ENCODE peak calls at places on chromosomes 4 and X, in four cellular contexts. J is MCF 10A, L is spleen, V is kidney epithelial cell. Q is an unnamed sample.

GRCh38 chrX:132564026-132564425 is 75.2 kb upstream of the MBNL3 start:
- DNase-seq in L (no peak), V (no peak), J (no peak), Q (no peak)

GRCh38 chrX:21968333-21968732 is 27.8 kb downstream of the SMS start:
- DNase-seq in V (no peak), L (no peak), J (no peak), Q (no peak)

GRCh38 chrX:122269243-122269781 is 914.8 kb upstream of the GRIA3 start:
- DNase-seq in J (no peak), V (no peak), L (no peak), Q (no peak)

GRCh38 chr4:149264093-149264733 is 551.4 kb downstream of the IQCM start:
- DNase-seq in J (peak; percentile 80), V (peak; percentile 10), L (no peak), Q (no peak)

GRCh38 chrX:17591741-17592110 is 145.6 kb upstream of the SCML1 start:
- DNase-seq in L (no peak), J (peak; percentile 41), V (peak; percentile 32), Q (no peak)

GRCh38 chrX:22395372-22395771 is 122.7 kb downstream of the CBLL2 start:
- DNase-seq in J (peak; percentile 52), V (peak; percentile 21), L (no peak), Q (no peak)

GRCh38 chr4:98000940-98001339 is 142.3 kb downstream of the STPG2 start:
- DNase-seq in V (no peak), J (no peak), L (no peak), Q (no peak)

GRCh38 chr4:1401409-1402020 is 4.7 kb downstream of the NKX1-1 start:
- DNase-seq in J (no peak), V (no peak), L (peak; percentile 59), Q (peak; percentile 85)

GRCh38 chr4:188660796-188661195 is 521.6 kb downstream of the TRIML1 start:
- DNase-seq in L (no peak), J (no peak), V (no peak), Q (no peak)

GRCh38 chr4:158535130-158535614 is 13.5 kb downstream of the RXFP1 start:
- DNase-seq in L (no peak), J (peak; percentile 49), V (peak; percentile 56), Q (no peak)

GRCh38 chrX:10612215-10612614 is 8.2 kb downstream of the MID1 start:
- DNase-seq in L (no peak), V (no peak), J (peak; percentile 25), Q (no peak)

GRCh38 chr4:131370846-131371245 is 1778.2 kb upstream of the PCDH10 start:
- DNase-seq in J (peak; percentile 22), L (no peak), V (peak; percentile 67), Q (no peak)

GRCh38 chr4:101347267-101347556 is at the start of gene PPP3CA:
- DNase-seq in V (no peak), J (no peak), L (no peak), Q (no peak)

GRCh38 chrX:5867778-5868177 is 360.9 kb downstream of the NLGN4X start:
- DNase-seq in L (no peak), V (no peak), J (no peak), Q (no peak)

GRCh38 chr4:69524708-69525107 is 29.0 kb upstream of the UGT2B4 start:
- DNase-seq in J (no peak), V (no peak), L (no peak), Q (no peak)

GRCh38 chr4:87317527-87317926 is 5.2 kb downstream of the HSD17B13 start:
- DNase-seq in V (no peak), L (no peak), J (peak; percentile 77), Q (no peak)

GRCh38 chr4:78704981-78705757 is 71.0 kb upstream of the BMP2K start:
- DNase-seq in V (no peak), L (no peak), J (peak; percentile 64), Q (no peak)

GRCh38 chr4:166836865-166837264 is 397.4 kb downstream of the SPOCK3 start:
- DNase-seq in V (no peak), L (no peak), J (no peak), Q (no peak)

GRCh38 chr4:80072607-80073361 is at the start of gene ANTXR2:
- DNase-seq in V (peak; percentile 60), L (peak; percentile 95), J (peak; percentile 95), Q (peak; percentile 95)

GRCh38 chrX:119398974-119399771 is at the start of gene SLC25A43:
- DNase-seq in L (peak; percentile 87), J (peak; percentile 31), V (no peak), Q (peak; percentile 87)

GRCh38 chr4:3638080-3638715 is 106.0 kb upstream of the LRPAP1 start:
- DNase-seq in J (no peak), L (peak; percentile 15), V (no peak), Q (no peak)

GRCh38 chr4:8067274-8067936 is 91.2 kb downstream of the ABLIM2 start:
- DNase-seq in J (no peak), V (no peak), L (no peak), Q (no peak)

GRCh38 chr4:32574803-32575202 is 1854.6 kb downstream of the PCDH7 start:
- DNase-seq in J (no peak), L (no peak), V (no peak), Q (no peak)

GRCh38 chrX:104168127-104168526 is 1.9 kb downstream of the FAM199X start:
- DNase-seq in J (no peak), V (no peak), L (no peak), Q (no peak)

GRCh38 chrX:104166735-104167436 is 633 bp downstream of the FAM199X start:
- DNase-seq in V (no peak), J (no peak), L (no peak), Q (no peak)

GRCh38 chrX:104165894-104166734 is at the start of gene FAM199X:
- DNase-seq in V (peak; percentile 35), L (peak; percentile 97), J (peak; percentile 85), Q (peak; percentile 95)
- TF ChIP-seq CTCF in V (peak; percentile 58), L (peak; percentile 88), J (peak; percentile 49), Q (peak; percentile 76)

GRCh38 chrX:112818114-112819012 is 22.3 kb downstream of the AMOT start:
- DNase-seq in V (no peak), L (no peak), J (peak; percentile 16), Q (no peak)
- TF ChIP-seq CTCF in V (no peak), L (no peak), J (no peak), Q (no peak)

GRCh38 chr4:25190407-25190806 is 30.2 kb upstream of the SEPSECS start:
- DNase-seq in V (no peak), J (no peak), L (no peak), Q (no peak)
- TF ChIP-seq CTCF in V (no peak), J (no peak), L (no peak), Q (no peak)

DNA sequence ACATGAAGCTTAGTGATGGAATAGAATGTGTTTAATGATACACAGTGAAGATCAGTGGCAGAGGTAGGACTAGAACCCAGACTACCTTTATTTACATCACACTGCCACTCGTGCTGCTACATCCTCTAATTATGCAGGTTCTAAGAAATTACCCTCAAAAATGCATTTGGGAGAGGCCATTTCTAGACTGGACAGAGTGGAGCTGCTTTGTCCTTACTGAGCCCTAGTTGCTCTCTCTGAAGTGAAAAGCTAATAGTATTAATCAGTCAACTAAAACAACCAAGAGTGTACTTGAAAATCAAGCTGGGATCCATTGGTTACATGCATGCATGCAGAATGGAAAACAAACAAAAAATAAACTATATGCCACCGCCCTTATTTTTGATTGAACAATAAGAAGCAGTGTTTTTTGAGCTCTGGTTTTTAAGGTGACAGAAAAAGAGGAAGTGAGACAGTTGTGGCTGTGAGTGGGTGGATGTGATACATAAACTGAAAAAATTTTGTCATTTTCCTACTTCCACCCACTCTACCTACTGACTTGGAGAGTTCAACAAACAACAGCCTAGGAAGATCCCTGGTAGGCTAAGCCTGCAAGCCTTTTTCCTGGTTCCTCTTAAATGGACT is 6.8 kb upstream of the VSIG4 start:
- DNase-seq in L (no peak), J (no peak), V (no peak), Q (no peak)
- TF ChIP-seq CTCF in L (no peak), J (no peak), V (no peak), Q (no peak)

DNA sequence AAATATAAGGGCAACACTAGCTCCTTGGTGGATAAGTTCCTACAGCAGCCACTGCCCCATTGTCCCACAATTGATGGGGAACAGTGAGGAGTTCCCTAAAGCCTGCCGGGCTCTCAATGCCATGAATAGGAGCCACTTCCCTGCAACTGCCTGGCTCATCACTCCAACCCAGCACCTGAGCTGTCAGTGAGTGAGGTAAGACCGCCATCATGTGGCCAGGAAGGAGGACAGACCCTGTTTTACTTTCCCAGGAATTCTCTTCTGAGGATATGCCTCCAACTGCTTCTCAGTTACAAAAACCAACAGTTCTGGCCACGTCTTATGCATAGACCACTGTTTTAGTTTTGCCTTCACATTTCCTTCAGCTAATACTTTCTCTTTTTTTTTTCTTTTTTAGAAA is 45.5 kb downstream of the SRPX start:
- DNase-seq in V (no peak), L (no peak), J (peak; percentile 62), Q (no peak)
- TF ChIP-seq CTCF in V (peak; percentile 63), L (peak; percentile 19), J (peak; percentile 82), Q (peak; percentile 79)

GRCh38 chr4:88738714-88739366 is 41.2 kb upstream of the NAP1L5 start:
- DNase-seq in J (no peak), V (no peak), L (no peak), Q (no peak)
- TF ChIP-seq CTCF in J (no peak), V (no peak), L (no peak), Q (no peak)

Q was measured in chondrocyte.